ENCODE peak calls at places on chromosomes 4 and X, in eight cellular contexts. One of them, this sample, is unnamed.

GRCh38 chr4:10296730-10297129 is 160.5 kb downstream of the ZNF518B start:
- DNase-seq in ovary: no peak
- DNase-seq in H1: no peak
- DNase-seq in adrenal gland: peak; percentile 52
- DNase-seq in Peyer's patch: no peak
- DNase-seq in suprapubic skin: no peak
- DNase-seq in uterus: no peak
- DNase-seq in HCT116: no peak
- DNase-seq in this sample: no peak

GRCh38 chr4:56320293-56320692 is 67.0 kb downstream of the AASDH start:
- DNase-seq in H1: no peak
- DNase-seq in adrenal gland: no peak
- DNase-seq in suprapubic skin: no peak
- DNase-seq in uterus: no peak
- DNase-seq in ovary: no peak
- DNase-seq in HCT116: no peak
- DNase-seq in Peyer's patch: no peak
- DNase-seq in this sample: no peak

GRCh38 chrX:104432321-104432720 is 133.7 kb upstream of the IL1RAPL2 start:
- DNase-seq in uterus: no peak
- DNase-seq in suprapubic skin: no peak
- DNase-seq in Peyer's patch: no peak
- DNase-seq in ovary: no peak
- DNase-seq in adrenal gland: no peak
- DNase-seq in H1: no peak
- DNase-seq in HCT116: no peak
- DNase-seq in this sample: no peak

GRCh38 chr4:123323998-123324397 is 72.6 kb upstream of the SPRY1 start:
- DNase-seq in HCT116: no peak
- DNase-seq in suprapubic skin: no peak
- DNase-seq in ovary: no peak
- DNase-seq in Peyer's patch: no peak
- DNase-seq in adrenal gland: no peak
- DNase-seq in uterus: no peak
- DNase-seq in H1: no peak
- DNase-seq in this sample: no peak

GRCh38 chr4:96677499-96677898 is 837.6 kb downstream of the PDHA2 start:
- DNase-seq in ovary: no peak
- DNase-seq in H1: no peak
- DNase-seq in Peyer's patch: no peak
- DNase-seq in suprapubic skin: no peak
- DNase-seq in uterus: no peak
- DNase-seq in adrenal gland: no peak
- DNase-seq in HCT116: no peak
- DNase-seq in this sample: no peak

GRCh38 chrX:109732319-109732779 is 708 bp downstream of the ACSL4 start:
- DNase-seq in H1: no peak
- DNase-seq in HCT116: no peak
- DNase-seq in adrenal gland: no peak
- DNase-seq in Peyer's patch: no peak
- DNase-seq in suprapubic skin: no peak
- DNase-seq in ovary: no peak
- DNase-seq in uterus: no peak
- DNase-seq in this sample: no peak

GRCh38 chr4:71518283-71518989 is 179.6 kb downstream of the SLC4A4 start:
- DNase-seq in adrenal gland: no peak
- DNase-seq in uterus: no peak
- DNase-seq in Peyer's patch: no peak
- DNase-seq in H1: no peak
- DNase-seq in HCT116: no peak
- DNase-seq in suprapubic skin: no peak
- DNase-seq in ovary: no peak
- DNase-seq in this sample: no peak

GRCh38 chr4:120922390-120923200 is at the start of gene PRDM5:
- DNase-seq in HCT116: no peak
- DNase-seq in uterus: peak; percentile 71
- DNase-seq in suprapubic skin: peak; percentile 70
- DNase-seq in H1: peak; percentile 43
- DNase-seq in adrenal gland: peak; percentile 70
- DNase-seq in ovary: peak; percentile 81
- DNase-seq in Peyer's patch: peak; percentile 63
- DNase-seq in this sample: peak; percentile 65

GRCh38 chrX:2781698-2782097 is 29.9 kb downstream of the XG start:
- DNase-seq in adrenal gland: no peak
- DNase-seq in suprapubic skin: no peak
- DNase-seq in H1: no peak
- DNase-seq in ovary: no peak
- DNase-seq in Peyer's patch: no peak
- DNase-seq in HCT116: no peak
- DNase-seq in uterus: no peak
- DNase-seq in this sample: no peak

GRCh38 chrX:18173494-18174180 is 47.0 kb downstream of the BEND2 start:
- DNase-seq in adrenal gland: no peak
- DNase-seq in HCT116: no peak
- DNase-seq in uterus: no peak
- DNase-seq in Peyer's patch: no peak
- DNase-seq in H1: no peak
- DNase-seq in suprapubic skin: no peak
- DNase-seq in ovary: no peak
- DNase-seq in this sample: no peak

GRCh38 chr4:69470561-69470960 is 25.1 kb downstream of the UGT2B4 start:
- DNase-seq in Peyer's patch: no peak
- DNase-seq in HCT116: no peak
- DNase-seq in H1: no peak
- DNase-seq in suprapubic skin: no peak
- DNase-seq in ovary: no peak
- DNase-seq in adrenal gland: no peak
- DNase-seq in uterus: no peak
- DNase-seq in this sample: no peak

GRCh38 chrX:39811391-39811790 is 286.4 kb downstream of the BCOR start:
- DNase-seq in HCT116: no peak
- DNase-seq in H1: no peak
- DNase-seq in adrenal gland: peak; percentile 82
- DNase-seq in uterus: no peak
- DNase-seq in ovary: no peak
- DNase-seq in Peyer's patch: no peak
- DNase-seq in suprapubic skin: no peak
- DNase-seq in this sample: peak; percentile 57

GRCh38 chr4:114364857-114365256 is 233.8 kb upstream of the UGT8 start:
- DNase-seq in ovary: no peak
- DNase-seq in uterus: no peak
- DNase-seq in adrenal gland: no peak
- DNase-seq in HCT116: no peak
- DNase-seq in Peyer's patch: no peak
- DNase-seq in suprapubic skin: no peak
- DNase-seq in H1: peak; percentile 36
- DNase-seq in this sample: no peak

GRCh38 chr4:158858410-158859189 is 89.8 kb downstream of the FNIP2 start:
- DNase-seq in adrenal gland: no peak
- DNase-seq in suprapubic skin: no peak
- DNase-seq in uterus: no peak
- DNase-seq in HCT116: no peak
- DNase-seq in H1: no peak
- DNase-seq in ovary: no peak
- DNase-seq in Peyer's patch: no peak
- DNase-seq in this sample: no peak

GRCh38 chr4:139954512-139954911 is 199.5 kb downstream of the MAML3 start:
- DNase-seq in Peyer's patch: no peak
- DNase-seq in uterus: no peak
- DNase-seq in adrenal gland: no peak
- DNase-seq in H1: no peak
- DNase-seq in suprapubic skin: no peak
- DNase-seq in HCT116: no peak
- DNase-seq in ovary: no peak
- DNase-seq in this sample: no peak

GRCh38 chr4:184473265-184473514 is 1.2 kb downstream of the IRF2 start:
- DNase-seq in HCT116: no peak
- DNase-seq in adrenal gland: no peak
- DNase-seq in suprapubic skin: no peak
- DNase-seq in Peyer's patch: no peak
- DNase-seq in ovary: no peak
- DNase-seq in H1: no peak
- DNase-seq in uterus: no peak
- DNase-seq in this sample: no peak

GRCh38 chr4:150257338-150257737 is 179.1 kb downstream of the DCLK2 start:
- DNase-seq in H1: no peak
- DNase-seq in HCT116: no peak
- DNase-seq in uterus: no peak
- DNase-seq in adrenal gland: no peak
- DNase-seq in suprapubic skin: no peak
- DNase-seq in ovary: no peak
- DNase-seq in Peyer's patch: peak; percentile 69
- DNase-seq in this sample: no peak

GRCh38 chrX:52923781-52924241 is 26.7 kb downstream of the FAM156B start:
- DNase-seq in adrenal gland: peak; percentile 60
- DNase-seq in uterus: no peak
- DNase-seq in Peyer's patch: no peak
- DNase-seq in suprapubic skin: no peak
- DNase-seq in HCT116: no peak
- DNase-seq in H1: no peak
- DNase-seq in ovary: no peak
- DNase-seq in this sample: no peak

GRCh38 chr4:57190651-57191481 is 80.7 kb upstream of the IGFBP7 start:
- DNase-seq in suprapubic skin: no peak
- DNase-seq in uterus: no peak
- DNase-seq in HCT116: peak; percentile 35
- DNase-seq in adrenal gland: no peak
- DNase-seq in ovary: no peak
- DNase-seq in Peyer's patch: no peak
- DNase-seq in H1: peak; percentile 57
- DNase-seq in this sample: peak; percentile 27

GRCh38 chr4:147409350-147409749 is 71.5 kb upstream of the EDNRA start:
- DNase-seq in adrenal gland: no peak
- DNase-seq in HCT116: no peak
- DNase-seq in H1: no peak
- DNase-seq in ovary: peak; percentile 26
- DNase-seq in Peyer's patch: no peak
- DNase-seq in uterus: no peak
- DNase-seq in suprapubic skin: no peak
- DNase-seq in this sample: no peak

GRCh38 chr4:38046735-38047487 is 86.7 kb downstream of the PTTG2 start:
- DNase-seq in suprapubic skin: no peak
- DNase-seq in ovary: no peak
- DNase-seq in H1: no peak
- DNase-seq in adrenal gland: no peak
- DNase-seq in uterus: no peak
- DNase-seq in Peyer's patch: no peak
- DNase-seq in HCT116: no peak
- DNase-seq in this sample: no peak

GRCh38 chrX:72101597-72102037 is 30.1 kb downstream of the RTL5 start:
- DNase-seq in adrenal gland: no peak
- DNase-seq in H1: no peak
- DNase-seq in Peyer's patch: no peak
- DNase-seq in suprapubic skin: no peak
- DNase-seq in HCT116: no peak
- DNase-seq in uterus: no peak
- DNase-seq in ovary: no peak
- DNase-seq in this sample: no peak

GRCh38 chr4:145177906-145178538 is 2.4 kb downstream of the OTUD4 start:
- DNase-seq in uterus: no peak
- DNase-seq in H1: no peak
- DNase-seq in suprapubic skin: no peak
- DNase-seq in HCT116: no peak
- DNase-seq in ovary: no peak
- DNase-seq in Peyer's patch: no peak
- DNase-seq in adrenal gland: no peak
- DNase-seq in this sample: no peak

GRCh38 chrX:319579-320125 is 1.1 kb upstream of the GTPBP6 start:
- DNase-seq in Peyer's patch: no peak
- DNase-seq in suprapubic skin: peak; percentile 82
- DNase-seq in ovary: no peak
- DNase-seq in HCT116: no peak
- DNase-seq in uterus: peak; percentile 40
- DNase-seq in H1: no peak
- DNase-seq in adrenal gland: peak; percentile 59
- DNase-seq in this sample: peak; percentile 17

GRCh38 chrX:318739-319578 is at the start of gene GTPBP6:
- DNase-seq in Peyer's patch: peak; percentile 100
- DNase-seq in uterus: peak; percentile 100
- DNase-seq in suprapubic skin: peak; percentile 100
- DNase-seq in HCT116: peak; percentile 95
- DNase-seq in adrenal gland: peak; percentile 100
- DNase-seq in H1: peak; percentile 99
- DNase-seq in ovary: peak; percentile 99
- DNase-seq in this sample: peak; percentile 100

GRCh38 chrX:316351-317325 is 2.0 kb downstream of the GTPBP6 start:
- DNase-seq in HCT116: no peak
- DNase-seq in H1: no peak
- DNase-seq in adrenal gland: no peak
- DNase-seq in ovary: no peak
- DNase-seq in suprapubic skin: peak; percentile 70
- DNase-seq in uterus: peak; percentile 19
- DNase-seq in Peyer's patch: no peak
- DNase-seq in this sample: no peak

GRCh38 chrX:317424-318067 is 1.1 kb downstream of the GTPBP6 start:
- DNase-seq in HCT116: no peak
- DNase-seq in ovary: no peak
- DNase-seq in H1: no peak
- DNase-seq in suprapubic skin: no peak
- DNase-seq in Peyer's patch: no peak
- DNase-seq in adrenal gland: no peak
- DNase-seq in uterus: no peak
- DNase-seq in this sample: no peak

GRCh38 chrX:318068-318738 is 393 bp downstream of the GTPBP6 start:
- DNase-seq in Peyer's patch: peak; percentile 98
- DNase-seq in HCT116: peak; percentile 97
- DNase-seq in H1: peak; percentile 99
- DNase-seq in ovary: peak; percentile 98
- DNase-seq in suprapubic skin: peak; percentile 100
- DNase-seq in adrenal gland: peak; percentile 100
- DNase-seq in uterus: peak; percentile 96
- DNase-seq in this sample: peak; percentile 99
- TF ChIP-seq POLR2A in Peyer's patch: peak; percentile 88
- TF ChIP-seq POLR2A in HCT116: peak; percentile 24
- TF ChIP-seq POLR2A in H1: no peak
- TF ChIP-seq POLR2A in ovary: peak; percentile 70
- TF ChIP-seq POLR2A in suprapubic skin: peak; percentile 83
- TF ChIP-seq POLR2A in adrenal gland: peak; percentile 76
- TF ChIP-seq POLR2A in uterus: peak; percentile 47
- TF ChIP-seq POLR2A in this sample: peak; percentile 79

GRCh38 chr4:142858965-142859364 is 12.9 kb upstream of the INPP4B start:
- DNase-seq in adrenal gland: no peak
- DNase-seq in HCT116: no peak
- DNase-seq in uterus: no peak
- DNase-seq in Peyer's patch: no peak
- DNase-seq in suprapubic skin: no peak
- DNase-seq in H1: no peak
- DNase-seq in ovary: no peak
- DNase-seq in this sample: no peak
- H3K4me1 ChIP-seq in adrenal gland: no peaks in the 10 kb centered on the region
- H3K4me1 ChIP-seq in HCT116: no peaks in the 10 kb centered on the region
- H3K4me1 ChIP-seq in uterus: no peaks in the 10 kb centered on the region
- H3K4me1 ChIP-seq in Peyer's patch: no peaks in the 10 kb centered on the region
- H3K4me1 ChIP-seq in suprapubic skin: no peaks in the 10 kb centered on the region
- H3K4me1 ChIP-seq in H1: no peaks in the 10 kb centered on the region
- H3K4me1 ChIP-seq in ovary: no peaks in the 10 kb centered on the region
- H3K4me1 ChIP-seq in this sample: no peaks in the 10 kb centered on the region

GRCh38 chr4:5478116-5478515 is 230.2 kb downstream of the EVC2 start:
- DNase-seq in Peyer's patch: no peak
- DNase-seq in H1: no peak
- DNase-seq in suprapubic skin: no peak
- DNase-seq in ovary: no peak
- DNase-seq in adrenal gland: no peak
- DNase-seq in HCT116: no peak
- DNase-seq in uterus: no peak
- DNase-seq in this sample: no peak
- TF ChIP-seq POLR2A in Peyer's patch: no peak
- TF ChIP-seq POLR2A in H1: no peak
- TF ChIP-seq POLR2A in suprapubic skin: no peak
- TF ChIP-seq POLR2A in ovary: no peak
- TF ChIP-seq POLR2A in adrenal gland: no peak
- TF ChIP-seq POLR2A in HCT116: no peak
- TF ChIP-seq POLR2A in uterus: no peak
- TF ChIP-seq POLR2A in this sample: no peak

GRCh38 chr4:6907658-6908191 is 1.9 kb upstream of the TBC1D14 start:
- DNase-seq in H1: no peak
- DNase-seq in HCT116: peak; percentile 21
- DNase-seq in adrenal gland: peak; percentile 79
- DNase-seq in Peyer's patch: peak; percentile 75
- DNase-seq in uterus: no peak
- DNase-seq in suprapubic skin: peak; percentile 60
- DNase-seq in ovary: peak; percentile 38
- DNase-seq in this sample: peak; percentile 74
- H3K4me1 ChIP-seq in H1: peaks cover 7% of the 10 kb centered on the region
- H3K4me1 ChIP-seq in HCT116: peaks cover 11% of the 10 kb centered on the region
- H3K4me1 ChIP-seq in adrenal gland: peaks cover 25% of the 10 kb centered on the region
- H3K4me1 ChIP-seq in Peyer's patch: peaks cover 3% of the 10 kb centered on the region
- H3K4me1 ChIP-seq in uterus: peaks cover 15% of the 10 kb centered on the region
- H3K4me1 ChIP-seq in suprapubic skin: peaks cover 38% of the 10 kb centered on the region
- H3K4me1 ChIP-seq in ovary: peaks cover 10% of the 10 kb centered on the region
- H3K4me1 ChIP-seq in this sample: peaks cover 31% of the 10 kb centered on the region

This sample was measured in body of pancreas.